ENCODE peak calls at places on chromosomes 7 and 10, in four cellular contexts. Q is astrocyte of the cerebellum, U is dorsolateral prefrontal cortex, K is upper lobe of right lung. V is an unnamed sample.

GRCh38 chr7:39979406-39980073 is 29.5 kb downstream of the CDK13 start:
- DNase-seq in U (no peak), K (no peak), Q (no peak), V (no peak)

GRCh38 chr7:54749200-54749599 is 9.8 kb downstream of the SEC61G start:
- DNase-seq in K (no peak), U (no peak), Q (no peak), V (no peak)

GRCh38 chr10:91909178-91909677 is at the start of gene FGFBP3:
- DNase-seq in Q (no peak), K (no peak), U (no peak), V (no peak)

GRCh38 chr10:69861251-69862240 is 59.8 kb downstream of the COL13A1 start:
- DNase-seq in U (no peak), K (no peak), Q (peak; percentile 83), V (peak; percentile 74)

GRCh38 chr10:131019696-131020095 is 291.8 kb downstream of the TCERG1L start:
- DNase-seq in K (peak; percentile 61), U (no peak), Q (no peak), V (no peak)

GRCh38 chr7:97006146-97006950 is 995 bp downstream of the DLX6 start:
- DNase-seq in K (no peak), U (no peak), Q (no peak), V (no peak)

GRCh38 chr10:117365612-117366011 is 9.6 kb downstream of the PDZD8 start:
- DNase-seq in U (no peak), K (no peak), Q (no peak), V (no peak)

GRCh38 chr7:28498636-28499035 is 86.3 kb downstream of the CREB5 start:
- DNase-seq in Q (no peak), K (no peak), U (no peak), V (no peak)

GRCh38 chr7:157975401-157976372 is 611.9 kb downstream of the PTPRN2 start:
- DNase-seq in K (peak; percentile 48), U (no peak), Q (no peak), V (no peak)

GRCh38 chr7:3200504-3200903 is 100.5 kb upstream of the SDK1 start:
- DNase-seq in U (no peak), K (no peak), Q (peak; percentile 37), V (no peak)

GRCh38 chr10:48495282-48496045 is 109.4 kb downstream of the ARHGAP22 start:
- DNase-seq in K (no peak), U (no peak), Q (no peak), V (no peak)

GRCh38 chr10:48494073-48494472 is 110.8 kb downstream of the ARHGAP22 start:
- DNase-seq in K (no peak), Q (no peak), U (no peak), V (no peak)

GRCh38 chr10:48493083-48493871 is 111.6 kb downstream of the ARHGAP22 start:
- DNase-seq in K (peak; percentile 74), Q (no peak), U (no peak), V (no peak)

GRCh38 chr10:48496105-48496830 is 108.6 kb downstream of the ARHGAP22 start:
- DNase-seq in K (no peak), U (no peak), Q (no peak), V (no peak)

GRCh38 chr10:48494611-48495010 is 110.3 kb downstream of the ARHGAP22 start:
- DNase-seq in Q (no peak), K (no peak), U (no peak), V (no peak)
- H3K4me3 ChIP-seq in Q (no peak overlapping the region), K (no peak overlapping the region), U (no peak overlapping the region), V (no peak overlapping the region)

GRCh38 chr7:26759108-26759507 is 105.3 kb downstream of the SKAP2 start:
- DNase-seq in K (no peak), Q (no peak), U (no peak), V (no peak)

GRCh38 chr7:26760499-26760898 is 103.9 kb downstream of the SKAP2 start:
- DNase-seq in U (no peak), K (no peak), Q (no peak), V (no peak)
- TF ChIP-seq CTCF in U (no peak), K (no peak), Q (no peak), V (no peak)

GRCh38 chr7:142885311-142886230 is at the start of gene TRPV6:
- DNase-seq in K (peak; percentile 82), U (no peak), Q (no peak), V (no peak)
- H3K4me3 ChIP-seq in K (no peak within 1 kb of the TSS), U (no peak within 1 kb of the TSS), Q (no peak within 1 kb of the TSS), V (no peak within 1 kb of the TSS)

DNA sequence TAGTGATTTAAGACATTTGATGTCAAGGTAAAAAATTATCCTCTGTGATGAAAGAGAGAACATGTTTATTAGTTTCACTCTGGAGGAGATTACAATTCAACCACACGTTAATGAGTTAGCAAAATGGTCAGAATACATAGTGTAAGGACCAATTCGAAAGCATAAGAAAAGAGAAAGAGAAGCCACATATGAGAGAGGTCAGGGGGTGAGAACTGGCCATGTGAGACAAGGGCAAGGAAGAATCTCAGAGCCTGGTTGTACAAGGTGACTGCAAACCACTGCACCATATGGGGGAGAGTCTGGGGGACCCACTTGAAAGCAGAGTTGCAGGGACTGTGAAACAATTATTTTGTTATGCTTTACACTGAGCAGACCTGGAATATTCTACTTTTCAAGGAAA is 27.7 kb upstream of the BET1 start:
- DNase-seq in U (no peak), Q (no peak), K (no peak), V (no peak)
- TF ChIP-seq CTCF in U (no peak), Q (no peak), K (no peak), V (no peak)

GRCh38 chr10:112950714-112951348 is 784 bp downstream of the TCF7L2 start:
- DNase-seq in Q (no peak), U (no peak), K (peak; percentile 70), V (no peak)
- H3K4me3 ChIP-seq in Q (peak overlapping the region; percentile 60), U (peak overlapping the region; percentile 72), K (peak overlapping the region; percentile 84), V (peak overlapping the region; percentile 80)

GRCh38 chr7:98869374-98870070 is at the start of gene TMEM130:
- DNase-seq in K (peak; percentile 63), Q (no peak), U (no peak), V (no peak)

GRCh38 chr7:98870071-98870651 is 347 bp upstream of the TMEM130 start:
- DNase-seq in Q (no peak), U (peak; percentile 75), K (peak; percentile 74), V (no peak)

GRCh38 chr7:98870807-98871491 is 1.1 kb upstream of the TMEM130 start:
- DNase-seq in U (no peak), Q (no peak), K (peak; percentile 54), V (no peak)

GRCh38 chr7:98874942-98875341 is 3.4 kb upstream of the TRRAP start:
- DNase-seq in K (no peak), Q (no peak), U (no peak), V (no peak)

DNA sequence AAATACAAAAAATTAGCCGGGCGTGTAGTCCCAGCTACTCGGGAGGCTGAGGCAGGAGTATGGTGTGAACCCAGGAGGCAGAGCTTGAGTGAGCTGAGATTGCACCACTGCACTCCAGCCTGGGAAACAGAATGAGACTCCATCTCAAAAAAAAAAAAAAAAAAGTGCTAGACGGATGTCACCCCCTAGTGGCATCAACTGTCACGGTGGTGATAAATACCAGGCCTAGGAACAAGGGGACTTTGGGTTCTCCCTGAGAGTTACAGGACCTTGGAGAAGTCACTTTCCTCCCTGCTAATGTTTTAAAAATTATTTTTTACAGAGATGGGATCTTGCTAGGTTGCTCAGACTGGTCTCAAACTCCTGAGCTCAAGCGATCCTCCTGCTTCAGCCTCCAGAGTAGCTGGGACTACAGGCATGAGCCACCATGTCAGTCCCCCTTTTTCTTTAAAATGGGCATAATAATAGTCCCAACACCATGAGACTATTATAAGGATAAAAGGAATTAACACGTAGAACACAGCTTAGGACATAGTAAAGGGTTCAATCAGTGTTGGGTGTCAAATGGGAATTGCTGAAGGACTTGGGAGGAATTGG is 2.6 kb upstream of the TMEM130 start:
- DNase-seq in Q (no peak), K (peak; percentile 18), U (no peak), V (no peak)
- TF ChIP-seq CTCF in Q (peak; percentile 22), K (peak; percentile 24), U (no peak), V (peak; percentile 36)

DNA sequence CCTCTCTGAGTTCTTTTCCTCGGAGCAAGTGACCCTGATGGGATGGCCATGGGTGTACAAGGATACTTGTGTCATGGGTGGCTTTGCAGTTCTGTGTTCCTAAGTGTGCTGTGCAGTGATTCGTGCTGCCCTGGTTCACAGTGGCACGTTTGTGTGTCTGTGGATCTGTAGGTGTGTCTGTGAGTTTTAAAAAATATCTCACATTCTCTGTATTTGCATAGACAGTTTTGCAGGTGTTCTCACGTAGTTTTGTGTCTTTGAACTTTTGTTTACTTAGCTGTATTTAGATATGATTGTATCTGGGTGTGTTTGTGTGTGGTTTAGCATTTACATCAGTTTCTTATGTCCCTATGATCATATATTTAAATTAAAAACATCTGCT is 3.7 kb downstream of the ZNF775 start:
- DNase-seq in K (no peak), Q (no peak), U (no peak), V (no peak)
- H3K4me3 ChIP-seq in K (no peak overlapping the region), Q (no peak overlapping the region), U (peak overlapping the region; percentile 21), V (no peak overlapping the region)

GRCh38 chr10:1242975-1243374 is 186.8 kb downstream of the WDR37 start:
- DNase-seq in Q (no peak), K (no peak), U (no peak), V (no peak)
- TF ChIP-seq CTCF in Q (no peak), K (no peak), U (no peak), V (no peak)

GRCh38 chr7:117323877-117324699 is 1.2 kb upstream of the WNT2 start:
- DNase-seq in U (no peak), K (peak; percentile 78), Q (no peak), V (peak; percentile 22)

GRCh38 chr7:117323585-117323876 is 673 bp upstream of the WNT2 start:
- DNase-seq in Q (no peak), K (no peak), U (no peak), V (no peak)

GRCh38 chr7:117320523-117320922 is 2.3 kb downstream of the WNT2 start:
- DNase-seq in Q (no peak), U (no peak), K (no peak), V (no peak)

GRCh38 chr7:117324940-117325339 is 2.1 kb upstream of the WNT2 start:
- DNase-seq in K (no peak), Q (no peak), U (no peak), V (peak; percentile 15)

DNA sequence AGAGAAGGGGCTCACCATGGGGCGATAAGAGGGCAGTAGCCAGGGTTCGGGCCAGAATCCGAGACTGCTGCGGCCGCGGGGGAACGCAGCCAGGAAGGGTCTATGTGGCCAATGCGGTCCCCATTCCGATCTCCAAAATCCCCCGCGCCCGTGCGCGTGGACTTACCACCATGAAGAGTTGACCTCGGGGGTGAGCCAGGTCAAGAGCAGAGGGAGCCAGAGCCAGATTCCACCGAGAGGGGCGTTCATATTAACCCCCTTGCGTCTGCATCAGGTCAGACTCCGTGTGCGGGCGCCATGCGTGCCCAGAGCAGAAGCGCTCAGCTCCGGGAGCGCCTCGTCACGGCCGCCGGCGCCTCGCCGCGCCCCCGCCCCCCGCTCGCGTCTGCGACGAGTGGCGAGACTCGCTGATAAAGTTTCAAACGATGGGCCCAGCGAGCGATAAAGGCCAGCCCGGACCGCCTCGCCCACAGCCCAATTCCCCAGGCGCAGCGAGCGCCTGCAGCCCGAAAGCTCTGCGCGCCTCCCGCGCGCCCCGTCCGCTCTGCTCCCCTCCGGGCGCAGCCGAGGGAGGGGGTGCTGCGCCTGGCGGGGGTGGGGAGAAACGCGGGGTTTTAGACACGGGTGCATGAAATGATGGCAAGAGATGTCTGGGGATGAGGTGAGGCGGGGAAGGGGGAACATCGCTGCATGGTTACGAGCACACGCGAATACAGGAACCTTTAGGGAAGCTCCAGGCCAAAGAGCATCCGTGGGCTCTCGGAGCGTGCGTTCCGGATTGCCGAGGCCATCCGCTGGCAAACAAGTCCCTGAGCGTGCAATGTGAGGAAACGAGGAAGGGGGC is at the start of gene WNT2:
- DNase-seq in Q (no peak), U (no peak), K (no peak), V (no peak)
- H3K4me3 ChIP-seq in Q (peak within 1 kb of the TSS; percentile 49), U (peak within 1 kb of the TSS; percentile 66), K (peak within 1 kb of the TSS; percentile 46), V (peak within 1 kb of the TSS; percentile 48)

V was measured in HFF-Myc.